ENCODE peak calls at places on chromosomes 11 and 22, in nine cellular contexts. F is GM23248, O is PC-3, R is neuronal stem cell, V is IMR-90, W is neural progenitor cell, S is SK-N-SH, B is fibroblast of lung, A is mammary epithelial cell. Z is an unnamed sample.

GRCh38 chr11:11045156-11045670 is 187.4 kb upstream of the ZBED5 start:
- DNase-seq in F (no peak), O (no peak), R (no peak), V (no peak), W (no peak), S (no peak), B (no peak), A (no peak), Z (no peak)

GRCh38 chr11:19834761-19835160 is 122.1 kb downstream of the NAV2 start:
- DNase-seq in F (no peak), O (no peak), R (no peak), V (peak), W (no peak), S (no peak), B (no peak), A (no peak), Z (no peak)

GRCh38 chr11:9265211-9266131 is at the start of gene DENND5A:
- DNase-seq in F (peak), O (peak), R (peak), V (peak), W (peak), S (peak), B (peak), A (peak), Z (peak)

GRCh38 chr11:83035070-83035854 is 36.4 kb downstream of the RAB30 start:
- DNase-seq in F (peak), O (no peak), R (no peak), V (no peak), W (no peak), S (no peak), B (peak), A (peak), Z (no peak)

GRCh38 chr11:93639548-93639947 is 21.9 kb upstream of the CEP295 start:
- DNase-seq in F (no peak), O (no peak), R (no peak), V (no peak), W (no peak), S (no peak), B (no peak), A (no peak), Z (no peak)

GRCh38 chr11:112016088-112016764 is 9.0 kb upstream of the DLAT start:
- DNase-seq in F (peak), O (no peak), R (no peak), V (peak), W (no peak), S (no peak), B (peak), A (no peak), Z (no peak)

GRCh38 chr22:44147821-44148574 is 32.7 kb upstream of the PARVG start:
- DNase-seq in F (peak), O (no peak), R (no peak), V (peak), W (peak), S (no peak), B (peak), A (no peak), Z (no peak)

GRCh38 chr11:91978747-91979146 is 245.9 kb upstream of the FAT3 start:
- DNase-seq in F (peak), O (peak), R (no peak), V (no peak), W (no peak), S (no peak), B (peak), A (peak), Z (no peak)

GRCh38 chr22:27212617-27213177 is 555.3 kb downstream of the MIAT start:
- DNase-seq in F (peak), O (no peak), R (no peak), V (peak), W (peak), S (no peak), B (peak), A (no peak), Z (peak)

GRCh38 chr22:40009953-40010751 is 15.4 kb downstream of the FAM83F start:
- DNase-seq in F (no peak), O (no peak), R (no peak), V (no peak), W (no peak), S (no peak), B (no peak), A (no peak), Z (no peak)

GRCh38 chr11:2657697-2658284 is 42.0 kb downstream of the KCNQ1OT1 start:
- DNase-seq in F (no peak), O (no peak), R (no peak), V (no peak), W (no peak), S (no peak), B (no peak), A (no peak), Z (no peak)

GRCh38 chr22:30132290-30132996 is 52.2 kb downstream of the HORMAD2 start:
- DNase-seq in F (no peak), O (no peak), R (no peak), V (no peak), W (no peak), S (no peak), B (no peak), A (no peak), Z (no peak)

GRCh38 chr22:36409911-36410756 is 22.4 kb upstream of the MYH9 start:
- DNase-seq in F (no peak), O (peak), R (peak), V (no peak), W (peak), S (no peak), B (peak), A (peak), Z (peak)

GRCh38 chr22:39908737-39909136 is 7.9 kb downstream of the GRAP2 start:
- DNase-seq in F (peak), O (peak), R (no peak), V (peak), W (no peak), S (no peak), B (peak), A (peak), Z (no peak)

GRCh38 chr11:9664276-9665171 is 647 bp downstream of the SWAP70 start:
- DNase-seq in F (peak), O (peak), R (no peak), V (peak), W (peak), S (no peak), B (peak), A (peak), Z (peak)

GRCh38 chr11:27291302-27291889 is 71.6 kb downstream of the CCDC34 start:
- DNase-seq in F (peak), O (peak), R (no peak), V (no peak), W (peak), S (no peak), B (no peak), A (peak), Z (no peak)

GRCh38 chr22:40721266-40721665 is 42.0 kb downstream of the MCHR1 start:
- DNase-seq in F (peak), O (peak), R (no peak), V (peak), W (peak), S (peak), B (peak), A (peak), Z (no peak)

GRCh38 chr11:68206211-68206610 is 6.9 kb downstream of the KMT5B start:
- DNase-seq in F (peak), O (peak), R (peak), V (peak), W (peak), S (peak), B (peak), A (peak), Z (peak)

GRCh38 chr11:66316849-66317251 is at the start of gene CD248:
- DNase-seq in F (peak), O (no peak), R (no peak), V (peak), W (peak), S (peak), B (peak), A (no peak), Z (peak)

GRCh38 chr22:24977370-24978230 is 25.1 kb downstream of the KIAA1671 start:
- DNase-seq in F (no peak), O (no peak), R (no peak), V (no peak), W (peak), S (no peak), B (no peak), A (no peak), Z (no peak)

GRCh38 chr11:131278472-131278871 is 91.9 kb upstream of the NTM start:
- DNase-seq in F (no peak), O (no peak), R (no peak), V (no peak), W (no peak), S (no peak), B (no peak), A (no peak), Z (no peak)

DNA sequence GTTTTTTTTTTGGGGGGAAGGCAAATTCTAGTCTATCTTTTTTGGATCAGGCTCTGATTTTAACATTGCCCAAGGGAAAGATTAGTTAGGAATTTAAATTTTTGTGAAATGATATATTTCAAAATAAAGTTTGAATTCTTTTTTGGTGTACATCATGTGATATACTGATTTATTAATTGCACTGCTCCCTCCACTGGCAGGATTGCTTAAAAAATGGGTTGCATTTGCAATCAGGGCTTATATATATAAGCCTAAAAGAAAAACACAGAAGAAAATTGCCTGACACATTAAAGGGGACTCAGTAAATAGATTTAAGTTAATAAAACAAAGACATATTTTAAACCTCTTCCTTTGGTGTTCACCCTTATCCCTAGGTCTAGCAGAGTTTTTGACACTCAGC is 1.2 kb downstream of the DYNC2H1 start:
- DNase-seq in F (peak), O (peak), R (no peak), V (peak), W (no peak), S (no peak), B (peak), A (peak), Z (peak)
- H2AFZ ChIP-seq in F (peak), O (peak), R (peak), V (no peak), W (peak), S (peak), B (no peak), A (no peak), Z (no peak)

DNA sequence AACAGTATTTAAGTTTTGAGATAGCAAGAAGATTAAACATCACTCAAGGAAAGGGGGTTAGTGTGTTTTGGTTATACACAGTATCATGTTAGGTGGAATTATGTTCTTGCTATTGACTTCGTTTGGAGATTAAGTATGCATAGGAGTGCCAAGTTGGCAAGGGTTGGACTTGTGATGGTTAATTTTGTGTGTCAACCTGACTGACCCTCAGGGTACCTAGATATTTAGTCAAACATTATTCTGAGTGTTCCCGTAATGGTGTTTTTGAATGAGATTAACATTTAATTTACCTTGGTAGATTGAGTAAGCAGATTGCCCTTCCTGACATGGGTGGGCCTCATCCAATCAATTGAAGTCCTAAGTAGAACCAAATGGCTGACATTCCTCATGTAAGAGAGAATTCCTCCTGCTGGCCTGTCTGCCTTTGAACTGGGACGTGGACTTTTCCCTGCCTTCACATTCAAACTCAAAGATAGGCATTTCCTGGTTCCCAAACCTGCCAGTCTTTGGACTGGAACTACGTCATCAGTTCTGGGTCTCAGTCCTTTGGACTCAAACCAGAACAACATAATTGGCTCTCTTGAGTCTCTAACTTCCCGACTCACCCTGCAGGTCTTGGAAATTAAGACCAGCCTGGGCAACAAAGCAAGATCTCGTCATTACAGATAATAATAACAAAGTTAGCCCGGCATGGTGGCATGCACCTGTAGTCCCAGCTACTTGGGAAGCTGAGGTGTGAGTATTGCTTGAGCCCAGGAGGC is 38.6 kb upstream of the NARS2 start:
- DNase-seq in F (no peak), O (no peak), R (no peak), V (no peak), W (no peak), S (no peak), B (no peak), A (no peak), Z (no peak)
- H2AFZ ChIP-seq in F (no peak), O (no peak), R (no peak), V (no peak), W (no peak), S (no peak), B (no peak), A (no peak), Z (no peak)

DNA sequence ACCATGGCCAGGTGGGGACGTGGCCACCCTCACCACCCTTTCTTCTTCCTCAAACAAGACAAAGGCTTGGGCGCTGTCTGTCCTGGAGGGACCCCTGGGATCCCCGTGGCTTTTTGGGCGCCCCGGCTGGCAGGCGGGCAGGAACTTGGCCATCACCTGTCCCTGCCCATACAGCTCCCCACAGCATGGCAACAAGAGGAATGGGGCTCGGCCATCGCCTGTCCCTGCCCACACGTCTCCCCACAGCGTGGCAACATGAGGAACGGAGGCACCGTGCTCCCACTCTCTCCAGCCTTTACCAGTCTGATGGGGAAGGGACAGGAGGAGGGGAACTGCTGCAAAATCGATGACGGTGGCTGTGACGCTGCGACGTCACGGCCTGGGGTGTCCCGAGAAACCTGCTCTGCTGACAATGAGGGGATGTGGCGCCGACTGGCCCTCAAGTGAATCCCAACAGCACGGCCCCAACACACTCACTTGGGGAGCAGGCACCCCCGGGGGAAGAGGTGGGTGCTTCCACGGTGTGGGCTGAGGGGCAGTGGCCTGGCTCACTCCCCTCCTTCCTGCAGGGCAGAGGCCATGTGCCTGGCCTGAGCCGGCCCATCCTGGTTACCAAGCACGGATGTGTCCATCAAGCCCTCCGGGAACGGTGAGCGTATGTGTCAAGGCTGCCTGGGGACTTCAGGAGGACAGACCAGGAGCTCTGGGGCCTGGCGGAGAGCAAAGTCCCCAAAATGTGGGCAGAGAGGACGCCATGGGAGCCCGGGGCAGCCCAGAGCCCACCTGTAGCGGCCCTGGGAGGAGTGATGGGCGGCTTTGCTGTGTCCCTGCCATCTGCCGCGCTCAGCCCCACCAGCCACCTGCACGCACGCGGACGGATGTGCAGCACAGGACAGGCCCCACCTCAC is 30.4 kb downstream of the TOLLIP start:
- DNase-seq in F (no peak), O (no peak), R (no peak), V (no peak), W (no peak), S (no peak), B (no peak), A (no peak), Z (no peak)
- H2AFZ ChIP-seq in F (no peak), O (no peak), R (no peak), V (no peak), W (no peak), S (no peak), B (no peak), A (no peak), Z (no peak)

GRCh38 chr22:45553333-45554039 is 50.8 kb downstream of the FBLN1 start:
- DNase-seq in F (peak), O (peak), R (peak), V (peak), W (peak), S (peak), B (peak), A (peak), Z (peak)
- H2AFZ ChIP-seq in F (no peak), O (peak), R (no peak), V (peak), W (no peak), S (no peak), B (no peak), A (peak), Z (peak)

GRCh38 chr22:37998543-37998942 is 14.2 kb upstream of the SOX10 start:
- DNase-seq in F (no peak), O (no peak), R (no peak), V (no peak), W (no peak), S (no peak), B (peak), A (peak), Z (no peak)

GRCh38 chr22:37996079-37996478 is 11.7 kb upstream of the SOX10 start:
- DNase-seq in F (no peak), O (no peak), R (no peak), V (no peak), W (no peak), S (peak), B (no peak), A (no peak), Z (no peak)

GRCh38 chr22:37995460-37995859 is 11.1 kb upstream of the SOX10 start:
- DNase-seq in F (no peak), O (no peak), R (no peak), V (no peak), W (no peak), S (no peak), B (no peak), A (no peak), Z (no peak)

GRCh38 chr22:37994982-37995381 is 10.6 kb upstream of the SOX10 start:
- DNase-seq in F (no peak), O (no peak), R (no peak), V (no peak), W (no peak), S (no peak), B (no peak), A (no peak), Z (no peak)

DNA sequence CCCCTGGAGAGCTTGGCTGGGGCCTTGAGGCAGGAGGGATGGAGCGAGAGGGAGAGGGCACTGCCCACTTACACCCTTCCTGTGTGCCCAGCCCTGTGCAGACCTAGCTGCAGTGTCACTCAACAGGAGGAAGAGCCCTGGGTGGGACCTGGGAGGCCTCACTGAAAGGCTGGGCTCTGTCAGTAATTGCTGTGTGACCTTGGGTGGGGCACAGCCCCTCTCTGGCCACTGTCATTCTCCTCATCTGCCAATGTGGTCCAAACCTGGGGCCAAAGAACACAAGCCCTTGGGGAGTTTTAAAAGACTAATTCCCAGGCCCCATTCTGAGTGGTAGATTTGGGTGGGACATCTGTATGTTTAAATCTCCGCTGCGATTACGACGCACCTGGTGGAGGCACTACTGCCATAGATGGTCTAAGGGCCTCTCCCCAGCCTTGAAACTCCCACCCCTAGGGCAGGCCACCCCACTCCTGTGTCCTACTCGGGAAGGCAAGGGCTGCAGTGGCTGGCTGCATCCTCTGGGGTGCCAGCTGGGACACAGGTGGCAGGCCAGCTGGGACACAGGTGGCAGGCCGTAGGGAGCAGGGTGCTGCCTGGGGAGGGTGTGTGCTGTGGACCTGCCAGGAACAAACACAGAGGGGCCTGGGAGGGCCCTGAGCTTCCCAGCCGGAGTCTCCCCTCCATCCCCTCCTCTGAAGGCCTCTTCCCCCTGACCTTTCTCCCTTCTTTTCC is 12.3 kb upstream of the SOX10 start:
- DNase-seq in F (no peak), O (no peak), R (no peak), V (no peak), W (no peak), S (no peak), B (no peak), A (no peak), Z (no peak)
- H2AFZ ChIP-seq in F (no peak), O (no peak), R (no peak), V (no peak), W (no peak), S (no peak), B (no peak), A (no peak), Z (no peak)

GRCh38 chr22:19631899-19632670 is 82.2 kb upstream of the SEPTIN5 start:
- DNase-seq in F (peak), O (peak), R (peak), V (peak), W (peak), S (peak), B (peak), A (no peak), Z (peak)
- H2AFZ ChIP-seq in F (peak), O (no peak), R (peak), V (peak), W (no peak), S (no peak), B (no peak), A (peak), Z (peak)

GRCh38 chr11:118998822-118999221 is 884 bp downstream of the CENATAC start:
- DNase-seq in F (peak), O (peak), R (no peak), V (peak), W (peak), S (no peak), B (peak), A (peak), Z (peak)
- H2AFZ ChIP-seq in F (peak), O (peak), R (peak), V (peak), W (no peak), S (peak), B (peak), A (peak), Z (peak)